ENCODE peak calls at places on chromosomes 4 and X, in five cellular contexts. J, F, M, L and W are unnamed samples.

GRCh38 chr4:184364100-184364921 is 110.0 kb downstream of the IRF2 start:
- DNase-seq in J (no peak), F (no peak), M (no peak), L (no peak), W (no peak)

GRCh38 chr4:22514001-22514400 is 1.9 kb downstream of the ADGRA3 start:
- DNase-seq in J (no peak), F (no peak), M (no peak), L (peak; percentile 52), W (no peak)

GRCh38 chr4:70183940-70184246 is 11.6 kb upstream of the ODAM start:
- DNase-seq in J (no peak), F (no peak), M (no peak), L (no peak), W (no peak)

GRCh38 chr4:134201216-134202098 is at the start of gene PABPC4L:
- DNase-seq in J (no peak), F (no peak), M (no peak), L (no peak), W (peak; percentile 21)

GRCh38 chr4:81600511-81601269 is 129.0 kb upstream of the RASGEF1B start:
- DNase-seq in J (no peak), F (no peak), M (no peak), L (no peak), W (no peak)

GRCh38 chrX:63750846-63751245 is 34.2 kb downstream of the ARHGEF9 start:
- DNase-seq in J (no peak), F (no peak), M (no peak), L (no peak), W (no peak)

GRCh38 chrX:44344194-44344593 is 722 bp upstream of the EFHC2 start:
- DNase-seq in J (no peak), F (peak; percentile 78), M (peak; percentile 9), L (no peak), W (no peak)

GRCh38 chr4:8410641-8411271 is 29.8 kb downstream of the ACOX3 start:
- DNase-seq in J (no peak), F (peak; percentile 47), M (no peak), L (peak; percentile 33), W (peak; percentile 84)

GRCh38 chr4:124936427-124936826 is 223.9 kb upstream of the ANKRD50 start:
- DNase-seq in J (no peak), F (no peak), M (no peak), L (no peak), W (peak; percentile 18)

GRCh38 chr4:102736636-102737549 is 23.9 kb downstream of the MANBA start:
- DNase-seq in J (no peak), F (no peak), M (no peak), L (no peak), W (peak; percentile 11)

GRCh38 chr4:70183168-70183939 is 12.2 kb upstream of the ODAM start:
- DNase-seq in J (no peak), F (peak; percentile 40), M (no peak), L (peak; percentile 10), W (no peak)

GRCh38 chr4:66294626-66295025 is 624.3 kb upstream of the EPHA5 start:
- DNase-seq in J (no peak), F (no peak), M (no peak), L (peak; percentile 6), W (peak; percentile 46)

GRCh38 chr4:54661156-54661555 is 3.4 kb downstream of the KIT start:
- DNase-seq in J (no peak), F (no peak), M (no peak), L (peak; percentile 19), W (peak; percentile 46)

GRCh38 chrX:21374163-21374993 is at the start of gene CNKSR2:
- DNase-seq in J (no peak), F (peak; percentile 66), M (peak; percentile 69), L (peak; percentile 26), W (peak; percentile 63)

GRCh38 chr4:41258783-41259182 is 2.1 kb downstream of the UCHL1 start:
- DNase-seq in J (no peak), F (no peak), M (no peak), L (peak; percentile 38), W (peak; percentile 41)

GRCh38 chrX:10447577-10448214 is 172.7 kb downstream of the MID1 start:
- DNase-seq in J (no peak), F (no peak), M (no peak), L (peak; percentile 47), W (peak; percentile 61)

GRCh38 chrX:9530848-9531274 is 66.0 kb downstream of the TBL1X start:
- DNase-seq in J (no peak), F (peak; percentile 77), M (peak; percentile 16), L (peak; percentile 3), W (peak; percentile 94)

GRCh38 chr4:138567696-138568095 is 325.5 kb upstream of the SLC7A11 start:
- DNase-seq in J (no peak), F (no peak), M (no peak), L (no peak), W (no peak)

GRCh38 chr4:130172156-130172555 is 1076.2 kb downstream of the C4orf33 start:
- DNase-seq in J (no peak), F (no peak), M (no peak), L (no peak), W (no peak)

GRCh38 chr4:56086073-56086521 is 137.4 kb downstream of the CEP135 start:
- DNase-seq in J (no peak), F (no peak), M (no peak), L (no peak), W (no peak)

GRCh38 chrX:9859711-9860555 is 73.7 kb downstream of the SHROOM2 start:
- DNase-seq in J (no peak), F (no peak), M (no peak), L (no peak), W (no peak)

GRCh38 chrX:151538190-151539122 is 25.0 kb upstream of the PASD1 start:
- DNase-seq in J (no peak), F (no peak), M (no peak), L (peak; percentile 21), W (peak; percentile 1)

GRCh38 chr4:71732706-71733105 is 51.2 kb downstream of the GC start:
- DNase-seq in J (no peak), F (no peak), M (no peak), L (peak; percentile 11), W (peak; percentile 8)

GRCh38 chrX:24202465-24203031 is 53.0 kb downstream of the ZFX start:
- DNase-seq in J (no peak), F (no peak), M (no peak), L (no peak), W (no peak)

GRCh38 chr4:40225497-40225896 is 28.7 kb downstream of the RHOH start:
- DNase-seq in J (no peak), F (peak; percentile 47), M (no peak), L (no peak), W (no peak)

GRCh38 chr4:926538-926937 is 5.6 kb downstream of the GAK start:
- DNase-seq in J (no peak), F (no peak), M (no peak), L (no peak), W (no peak)

GRCh38 chr4:105657117-105657765 is 51.2 kb downstream of the INTS12 start:
- DNase-seq in J (no peak), F (no peak), M (no peak), L (peak; percentile 62), W (no peak)

GRCh38 chr4:33696586-33696985 is 2547.7 kb downstream of the ARAP2 start:
- DNase-seq in J (no peak), F (no peak), M (no peak), L (no peak), W (peak; percentile 41)

GRCh38 chr4:31995943-31996901 is 1276.1 kb downstream of the PCDH7 start:
- DNase-seq in J (no peak), F (no peak), M (no peak), L (no peak), W (no peak)

GRCh38 chr4:44070843-44071242 is 377.8 kb downstream of the KCTD8 start:
- DNase-seq in J (no peak), F (no peak), M (no peak), L (no peak), W (no peak)

GRCh38 chrX:73832319-73832718 is 269.3 kb downstream of the CHIC1 start:
- DNase-seq in J (no peak), F (no peak), M (no peak), L (no peak), W (no peak)

GRCh38 chr4:123825596-123826291 is 429.1 kb downstream of the SPRY1 start:
- DNase-seq in J (no peak), F (no peak), M (no peak), L (peak; percentile 62), W (no peak)

GRCh38 chr4:151173751-151174325 is 74.4 kb downstream of the RPS3A start:
- DNase-seq in J (no peak), F (no peak), M (no peak), L (no peak), W (no peak)

GRCh38 chrX:16185725-16186136 is 18.4 kb downstream of the MAGEB17 start:
- DNase-seq in J (no peak), F (no peak), M (no peak), L (peak; percentile 81), W (peak; percentile 26)